ENCODE peak calls at places on chromosomes 11 and 22, in seven cellular contexts. S, W, A, J, Y, O and C are unnamed samples.

GRCh38 chr22:29343313-29343805 is 27.9 kb upstream of the RASL10A start:
- DNase-seq in S (no peak), Y (peak), O (no peak), J (no peak), A (peak), W (no peak), C (peak)

GRCh38 chr11:118002541-118003019 is 16.4 kb downstream of the IL10RA start:
- DNase-seq in S (peak), A (no peak), J (no peak), W (no peak), Y (no peak), O (peak), C (no peak)

GRCh38 chr11:1830119-1830499 is 4.7 kb upstream of the SYT8 start:
- DNase-seq in O (no peak), J (no peak), S (no peak), A (no peak), Y (peak), W (no peak), C (no peak)

GRCh38 chr11:393219-394033 is 583 bp upstream of the PKP3 start:
- DNase-seq in J (peak), O (no peak), Y (peak), S (no peak), A (peak), W (no peak), C (peak)

GRCh38 chr11:46295312-46295995 is 18.0 kb downstream of the CREB3L1 start:
- DNase-seq in W (peak), S (peak), O (peak), A (peak), J (peak), Y (peak), C (peak)

GRCh38 chr11:107928767-107929507 is 689 bp downstream of the RAB39A start:
- DNase-seq in W (no peak), J (no peak), S (no peak), O (no peak), Y (no peak), A (no peak), C (no peak)

GRCh38 chr11:126992804-126993111 is 7.8 kb downstream of the KIRREL3 start:
- DNase-seq in A (no peak), J (peak), W (no peak), S (no peak), Y (peak), O (no peak), C (peak)

GRCh38 chr11:726278-726915 is 20.4 kb downstream of the EPS8L2 start:
- DNase-seq in O (peak), S (peak), W (no peak), Y (peak), J (no peak), A (peak), C (peak)

GRCh38 chr22:25403752-25404471 is 160.6 kb upstream of the GRK3 start:
- DNase-seq in W (no peak), S (no peak), A (peak), Y (peak), O (no peak), J (no peak), C (peak)

GRCh38 chr22:49930596-49931412 is 12.4 kb downstream of the CRELD2 start:
- DNase-seq in J (peak), W (peak), S (peak), A (peak), Y (peak), O (peak), C (peak)

GRCh38 chr11:109926941-109927340 is 166.3 kb upstream of the ZC3H12C start:
- DNase-seq in S (no peak), J (no peak), O (no peak), Y (no peak), A (no peak), W (no peak), C (no peak)

GRCh38 chr11:16001899-16002426 is 354.4 kb downstream of the SOX6 start:
- DNase-seq in A (peak), Y (peak), W (no peak), S (no peak), O (no peak), J (peak), C (peak)

GRCh38 chr22:38455530-38456271 is 702 bp upstream of the KCNJ4 start:
- DNase-seq in O (no peak), A (peak), W (no peak), Y (peak), J (no peak), S (peak), C (peak)

GRCh38 chr11:72519220-72519881 is 85.0 kb upstream of the CLPB start:
- DNase-seq in S (peak), A (no peak), J (no peak), W (no peak), O (no peak), Y (peak), C (peak)

GRCh38 chr11:116611998-116612620 is 160.7 kb downstream of the BUD13 start:
- DNase-seq in J (no peak), S (no peak), W (no peak), Y (no peak), O (no peak), A (no peak), C (no peak)

GRCh38 chr11:96002339-96002738 is 78.4 kb upstream of the MTMR2 start:
- DNase-seq in W (no peak), J (no peak), Y (no peak), O (no peak), S (no peak), A (no peak), C (no peak)

GRCh38 chr11:13189561-13190435 is 87.8 kb upstream of the BMAL1 start:
- DNase-seq in S (no peak), O (no peak), Y (no peak), A (no peak), W (no peak), J (no peak), C (peak)

GRCh38 chr11:27392715-27393114 is 29.7 kb upstream of the CCDC34 start:
- DNase-seq in S (no peak), W (no peak), A (peak), O (no peak), Y (peak), J (peak), C (peak)

GRCh38 chr11:112302226-112302868 is 41.7 kb upstream of the PLET1 start:
- DNase-seq in W (no peak), S (no peak), A (no peak), O (no peak), Y (peak), J (peak), C (peak)

GRCh38 chr11:69212121-69213110 is 56.7 kb downstream of the SMIM38 start:
- DNase-seq in O (no peak), J (no peak), Y (peak), A (no peak), W (no peak), S (no peak), C (peak)

GRCh38 chr11:102010776-102011500 is 36.3 kb upstream of the CFAP300 start:
- DNase-seq in S (no peak), W (peak), O (no peak), A (peak), J (peak), Y (peak), C (peak)

GRCh38 chr11:27013741-27014415 is 20.0 kb downstream of the FIBIN start:
- DNase-seq in A (peak), Y (peak), S (no peak), O (no peak), J (peak), W (no peak), C (peak)

GRCh38 chr11:69652999-69653398 is 12.0 kb downstream of the CCND1 start:
- DNase-seq in W (no peak), J (no peak), O (no peak), Y (no peak), A (no peak), S (no peak), C (no peak)

GRCh38 chr11:35363246-35364100 is 55.9 kb downstream of the SLC1A2 start:
- DNase-seq in O (no peak), J (no peak), S (no peak), A (no peak), W (peak), Y (no peak), C (peak)

GRCh38 chr11:6667733-6668374 is 12.2 kb upstream of the DCHS1 start:
- DNase-seq in A (peak), O (no peak), Y (peak), J (peak), W (no peak), S (no peak), C (peak)

GRCh38 chr11:65305501-65306268 is 9.0 kb upstream of the CDC42EP2 start:
- DNase-seq in Y (peak), J (peak), W (no peak), A (peak), S (no peak), O (no peak), C (no peak)

GRCh38 chr11:87597696-87598095 is 560.0 kb downstream of the TMEM135 start:
- DNase-seq in J (no peak), O (no peak), A (no peak), W (no peak), Y (no peak), S (no peak), C (no peak)

GRCh38 chr11:86523738-86524602 is 148.4 kb downstream of the ME3 start:
- DNase-seq in O (no peak), J (peak), S (no peak), A (peak), Y (peak), W (peak), C (peak)

GRCh38 chr11:127003260-127003981 is 2.9 kb upstream of the KIRREL3 start:
- DNase-seq in Y (peak), W (no peak), A (peak), S (peak), J (no peak), O (no peak), C (peak)

GRCh38 chr11:20474176-20474950 is 86.8 kb downstream of the PRMT3 start:
- DNase-seq in S (no peak), W (peak), A (peak), Y (no peak), O (no peak), J (no peak), C (no peak)

GRCh38 chr11:35313066-35313765 is 106.1 kb downstream of the SLC1A2 start:
- DNase-seq in O (no peak), W (no peak), A (no peak), Y (no peak), J (no peak), S (no peak), C (no peak)

GRCh38 chr11:118012083-118012669 is 26.0 kb downstream of the IL10RA start:
- DNase-seq in J (no peak), S (no peak), W (peak), A (peak), Y (peak), O (no peak), C (peak)

GRCh38 chr11:40188848-40189247 is 1270.6 kb downstream of the LRRC4C start:
- DNase-seq in Y (no peak), J (no peak), A (peak), S (no peak), W (no peak), O (no peak), C (no peak)

GRCh38 chr11:85768473-85769146 is 42.3 kb downstream of the SYTL2 start:
- DNase-seq in A (no peak), O (no peak), S (no peak), Y (no peak), J (no peak), W (no peak), C (no peak)

GRCh38 chr22:17198188-17199130 is 20.8 kb downstream of the ADA2 start:
- DNase-seq in S (no peak), J (no peak), O (no peak), A (no peak), W (no peak), Y (no peak), C (no peak)

GRCh38 chr11:61972796-61973602 is 5.6 kb upstream of the FTH1 start:
- DNase-seq in J (no peak), O (no peak), Y (no peak), A (peak), S (no peak), W (peak), C (peak)

GRCh38 chr11:9490376-9490775 is 29.6 kb downstream of the ZNF143 start:
- DNase-seq in J (no peak), A (no peak), W (no peak), Y (no peak), S (no peak), O (no peak), C (no peak)

GRCh38 chr11:119742263-119742861 is 13.4 kb upstream of the NECTIN1 start:
- DNase-seq in J (no peak), S (peak), W (no peak), A (no peak), O (no peak), Y (no peak), C (peak)